ENCODE peak calls at places on chromosome 12, in six cellular contexts. D is RWPE2, B is mammary epithelial cell, V is cardiac muscle cell, U is AG04450, S is transverse colon. H is an unnamed sample.

GRCh38 chr12:56099787-56100186 is 4.6 kb upstream of the PA2G4 start:
- DNase-seq in D (no peak), B (no peak), V (no peak), U (no peak), S (no peak), H (no peak)

GRCh38 chr12:69540606-69541386 is 44.5 kb upstream of the CCT2 start:
- DNase-seq in D (no peak), B (no peak), V (peak; percentile 44), U (peak; percentile 27), S (no peak), H (no peak)

GRCh38 chr12:29783773-29784666 is at the start of gene TMTC1:
- DNase-seq in D (peak; percentile 34), B (peak; percentile 61), V (peak; percentile 77), U (no peak), S (peak; percentile 45), H (no peak)

GRCh38 chr12:66240106-66240820 is 51.2 kb downstream of the IRAK3 start:
- DNase-seq in D (no peak), B (no peak), V (no peak), U (no peak), S (no peak), H (no peak)

GRCh38 chr12:52834727-52835001 is 553 bp upstream of the KRT79 start:
- DNase-seq in D (no peak), B (no peak), V (no peak), U (no peak), S (no peak), H (no peak)

GRCh38 chr12:43338848-43339526 is 213.0 kb downstream of the ADAMTS20 start:
- DNase-seq in D (no peak), B (peak; percentile 48), V (peak; percentile 77), U (no peak), S (no peak), H (peak; percentile 61)

GRCh38 chr12:108815369-108815768 is 42.0 kb downstream of the SSH1 start:
- DNase-seq in D (no peak), B (no peak), V (no peak), U (no peak), S (no peak), H (no peak)

GRCh38 chr12:110244829-110245228 is 36.2 kb upstream of the ATP2A2 start:
- DNase-seq in D (no peak), B (no peak), V (no peak), U (no peak), S (no peak), H (no peak)

GRCh38 chr12:68264864-68265256 is 11.5 kb upstream of the IL22 start:
- DNase-seq in D (no peak), B (peak; percentile 39), V (peak; percentile 69), U (no peak), S (no peak), H (no peak)

GRCh38 chr12:65948320-65949008 is 124.2 kb downstream of the HMGA2 start:
- DNase-seq in D (peak; percentile 88), B (peak; percentile 94), V (peak; percentile 98), U (peak; percentile 84), S (peak; percentile 26), H (peak; percentile 95)

GRCh38 chr12:16112626-16113560 is 164.6 kb downstream of the SLC15A5 start:
- DNase-seq in D (no peak), B (no peak), V (peak; percentile 22), U (no peak), S (no peak), H (no peak)

DNA sequence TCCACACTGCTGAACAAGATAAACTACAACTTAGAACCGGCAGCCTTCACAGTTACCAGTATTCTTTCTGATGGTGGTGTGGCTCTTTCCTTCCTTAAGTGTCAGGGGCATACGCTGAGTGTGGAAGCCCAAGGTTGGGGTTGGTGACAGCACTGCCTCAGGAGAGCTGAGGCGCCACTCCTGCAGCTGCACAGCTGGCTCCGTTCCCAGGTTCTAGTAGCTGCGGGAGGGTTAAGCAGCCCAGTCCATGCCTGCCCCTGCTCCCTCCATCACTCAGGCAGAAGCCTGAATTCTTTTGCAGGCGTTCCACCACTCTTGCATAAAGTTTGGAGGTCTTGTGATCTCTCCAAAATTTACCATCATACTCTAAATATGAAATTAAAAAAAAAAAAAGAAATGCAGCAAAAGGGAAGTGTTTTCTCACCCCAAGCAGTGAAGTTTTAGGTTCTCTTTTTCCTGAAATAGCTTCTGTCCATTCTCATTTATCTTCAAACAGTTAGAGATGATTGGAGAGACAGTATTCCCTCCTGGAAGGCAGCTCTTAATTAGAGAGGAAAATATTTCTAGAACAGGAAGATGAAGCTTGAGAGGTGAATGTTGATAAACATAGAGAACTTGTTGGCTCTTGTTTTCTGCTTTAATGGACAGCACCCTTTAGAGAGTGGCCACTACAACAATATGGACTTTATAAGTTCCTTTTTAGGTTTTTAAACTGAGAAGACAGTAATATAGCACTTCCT is 136.1 kb downstream of the FGD4 start:
- DNase-seq in D (no peak), B (peak; percentile 51), V (peak; percentile 70), U (no peak), S (peak; percentile 84), H (no peak)
- H3K4me3 ChIP-seq in D (no peak overlapping the region), B (peak overlapping the region; percentile 45), V (no peak overlapping the region), U (peak overlapping the region; percentile 61), S (peak overlapping the region; percentile 1), H (peak overlapping the region; percentile 32)

DNA sequence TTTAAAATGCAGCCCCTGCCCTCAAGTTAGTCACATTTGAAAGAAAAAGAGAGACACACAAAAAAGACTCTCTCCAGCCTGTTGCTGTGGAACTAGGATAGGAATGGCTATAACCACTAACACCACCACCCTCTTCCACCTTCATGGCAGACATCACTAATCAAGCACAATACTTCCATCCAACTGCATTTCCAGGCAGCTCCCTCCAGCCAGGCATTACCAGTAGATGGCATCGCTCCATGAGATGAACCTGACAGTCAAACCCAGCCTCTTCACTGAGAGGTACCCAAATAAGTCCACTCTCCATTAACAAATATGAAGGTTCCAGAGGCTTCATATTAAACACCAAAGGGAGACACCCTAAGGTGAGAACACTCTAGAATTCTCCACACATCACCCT is 24.4 kb downstream of the SLC8B1 start:
- DNase-seq in D (no peak), B (peak; percentile 32), V (no peak), U (no peak), S (no peak), H (no peak)
- TF ChIP-seq CTCF in D (no peak), B (peak; percentile 15), V (peak; percentile 10), U (peak; percentile 10), S (no peak), H (peak; percentile 28)

DNA sequence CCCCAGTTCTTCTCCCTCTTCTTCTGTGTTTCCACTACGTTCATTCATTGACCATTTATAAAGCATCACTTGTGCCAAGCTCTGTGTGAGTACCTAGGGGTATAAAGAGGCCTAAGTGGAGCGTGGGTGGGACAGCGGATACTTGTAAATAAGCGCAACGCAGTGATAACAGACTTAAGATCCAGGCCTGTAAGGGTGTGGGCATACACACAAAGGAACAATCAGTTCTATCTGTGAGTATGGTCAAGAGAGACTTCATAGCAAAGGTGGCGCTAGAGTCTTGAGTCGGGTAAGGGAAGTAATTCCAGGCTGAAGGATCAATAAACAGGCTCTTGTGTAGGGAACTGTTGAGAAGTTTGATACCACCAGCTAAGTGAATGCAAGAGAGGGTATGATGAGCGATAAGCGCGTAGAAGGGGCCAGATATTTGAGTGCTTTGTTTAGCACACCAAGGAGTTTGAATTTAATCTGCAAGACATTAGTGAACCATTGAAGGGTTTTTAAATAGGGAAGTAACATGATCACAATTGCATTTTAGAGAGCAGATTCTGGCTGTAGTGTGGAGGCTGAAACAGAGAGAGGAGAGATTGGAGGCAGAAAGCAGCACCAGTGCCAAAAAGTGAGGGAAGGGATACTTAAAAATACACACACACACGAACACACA is 1.0 kb upstream of the GXYLT1 start:
- DNase-seq in D (no peak), B (no peak), V (no peak), U (no peak), S (peak; percentile 11), H (no peak)
- H3K4me3 ChIP-seq in D (no peak overlapping the region), B (no peak overlapping the region), V (no peak overlapping the region), U (no peak overlapping the region), S (no peak overlapping the region), H (peak overlapping the region; percentile 73)

GRCh38 chr12:50086148-50086547 is 1.0 kb downstream of the SMARCD1 start:
- DNase-seq in D (no peak), B (peak; percentile 44), V (no peak), U (no peak), S (no peak), H (no peak)
- TF ChIP-seq CTCF in D (no peak), B (no peak), V (no peak), U (no peak), S (no peak), H (no peak)

DNA sequence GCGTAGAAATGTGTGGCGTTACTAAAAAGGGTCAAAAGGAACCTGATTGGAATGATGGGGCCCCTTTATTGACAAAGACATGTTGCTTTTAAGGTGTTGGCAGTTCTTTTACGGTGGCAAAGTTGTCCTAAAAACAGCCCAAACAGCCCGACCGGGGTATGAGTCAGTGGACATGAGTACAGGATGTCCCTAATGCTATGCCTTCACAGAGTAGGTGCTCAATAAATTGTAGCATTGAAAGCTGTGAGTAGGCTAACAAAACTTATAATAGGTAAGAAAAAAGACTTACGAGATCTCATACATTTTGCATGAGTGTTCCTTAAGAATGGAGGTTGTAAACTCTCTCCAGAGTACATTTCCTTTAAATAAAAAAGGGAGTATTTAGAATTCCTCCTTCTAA is 2.6 kb downstream of the ELK3 start:
- DNase-seq in D (no peak), B (peak; percentile 66), V (no peak), U (no peak), S (no peak), H (no peak)
- H3K4me3 ChIP-seq in D (peak overlapping the region; percentile 78), B (peak overlapping the region; percentile 99), V (no peak overlapping the region), U (peak overlapping the region; percentile 97), S (no peak overlapping the region), H (peak overlapping the region; percentile 83)

DNA sequence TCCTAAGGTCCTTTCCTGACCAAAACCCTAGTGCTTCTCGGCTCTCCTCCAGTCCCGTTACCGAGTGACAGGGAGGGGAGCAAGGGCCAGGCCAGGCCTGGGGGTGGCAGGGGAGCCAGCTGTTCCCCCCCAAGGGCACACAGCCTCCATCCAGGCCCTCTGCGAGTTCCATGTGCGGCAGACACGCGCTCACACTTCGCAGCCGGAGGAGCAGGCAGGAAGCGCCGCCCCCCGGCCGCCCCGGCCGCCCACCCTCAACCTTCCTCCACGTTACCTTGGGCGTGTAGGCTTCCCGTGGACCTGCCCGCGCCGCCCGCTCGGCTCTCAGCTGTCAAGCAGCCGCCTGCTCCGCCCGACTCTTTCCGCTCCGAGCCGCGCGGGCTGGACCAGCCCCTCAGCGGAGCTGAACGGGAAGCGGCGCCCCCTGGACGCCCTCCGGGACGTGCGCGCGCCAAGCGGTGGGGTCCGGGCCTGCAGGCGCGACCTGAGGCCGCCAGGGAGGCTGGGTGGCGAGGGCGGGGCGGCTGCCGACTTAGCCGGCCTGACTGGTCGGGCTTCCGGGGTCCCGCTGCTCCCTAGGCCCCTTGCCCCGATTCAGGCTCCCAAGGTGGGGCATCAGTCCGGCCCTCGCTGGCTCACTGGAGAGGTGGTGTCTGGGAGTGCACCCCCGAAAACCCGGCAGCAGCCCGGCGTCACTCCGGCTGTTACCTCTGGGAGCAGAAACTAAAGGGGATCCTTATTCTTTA is at the start of gene CRACR2A:
- DNase-seq in D (no peak), B (no peak), V (peak; percentile 87), U (peak; percentile 6), S (peak; percentile 84), H (no peak)
- TF ChIP-seq CTCF in D (peak; percentile 55), B (peak; percentile 18), V (peak; percentile 73), U (peak; percentile 58), S (peak; percentile 74), H (peak; percentile 44)

DNA sequence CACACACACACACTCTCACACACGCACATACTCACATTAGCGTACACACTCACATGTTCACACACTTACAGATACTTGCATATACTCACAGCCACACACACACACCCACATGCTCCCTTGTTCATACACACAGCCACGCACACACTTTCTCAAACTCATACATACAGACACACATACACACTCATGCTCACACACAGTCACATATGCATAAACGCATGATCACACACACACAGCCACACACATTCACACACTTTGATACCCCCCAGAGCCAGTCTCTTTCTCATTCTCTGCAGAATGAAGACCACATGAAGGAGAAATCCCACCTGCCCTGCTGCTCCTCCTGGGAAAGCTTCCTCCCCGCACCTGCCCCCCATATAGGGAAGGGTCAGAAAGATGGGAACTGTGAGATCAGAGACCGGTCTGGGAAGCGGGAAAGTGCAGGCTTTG is 105.0 kb upstream of the MED13L start:
- DNase-seq in D (no peak), B (no peak), V (no peak), U (no peak), S (no peak), H (no peak)
- H3K4me3 ChIP-seq in D (no peak overlapping the region), B (no peak overlapping the region), V (no peak overlapping the region), U (peak overlapping the region; percentile 43), S (no peak overlapping the region), H (no peak overlapping the region)